ENCODE peak calls at places on chromosomes 5 and 9, in six cellular contexts. N is ovary, I is A549, H is transverse colon, V is GM12878, Z is sigmoid colon. E is an unnamed sample.

GRCh38 chr5:16492398-16493175 is 27.0 kb upstream of the ZNF622 start:
- DNase-seq in I (peak), N (no peak), H (peak), V (no peak), Z (no peak), E (no peak)

GRCh38 chr5:134029156-134029555 is 24.4 kb upstream of the VDAC1 start:
- DNase-seq in I (peak), H (no peak), V (no peak), Z (no peak), N (no peak), E (no peak)

GRCh38 chr5:131615953-131616352 is 19.1 kb downstream of the RAPGEF6 start:
- DNase-seq in Z (no peak), N (no peak), I (no peak), H (no peak), V (no peak), E (no peak)

GRCh38 chr9:81032831-81033230 is 656.5 kb downstream of the TLE1 start:
- DNase-seq in H (no peak), I (no peak), Z (no peak), V (no peak), N (no peak), E (no peak)

GRCh38 chr5:137385064-137385463 is 114.1 kb downstream of the SPOCK1 start:
- DNase-seq in H (no peak), N (no peak), I (no peak), V (no peak), Z (no peak), E (no peak)

GRCh38 chr5:159987031-159987674 is 21.8 kb upstream of the TTC1 start:
- DNase-seq in V (peak), Z (peak), H (peak), N (peak), I (peak), E (peak)

GRCh38 chr5:132227235-132227484 is 493 bp downstream of the P4HA2 start:
- DNase-seq in N (no peak), I (no peak), H (no peak), Z (no peak), V (no peak), E (no peak)

GRCh38 chr9:92481029-92481633 is 1.2 kb downstream of the ASPN start:
- DNase-seq in Z (no peak), H (no peak), N (no peak), I (no peak), V (no peak), E (no peak)

GRCh38 chr5:38858839-38859238 is 13.0 kb downstream of the OSMR start:
- DNase-seq in Z (no peak), I (no peak), N (no peak), V (no peak), H (no peak), E (no peak)

GRCh38 chr5:158499680-158499998 is 600.1 kb downstream of the EBF1 start:
- DNase-seq in Z (no peak), V (no peak), H (no peak), N (no peak), I (no peak), E (no peak)

GRCh38 chr9:35905912-35906679 is at the start of gene HRCT1:
- DNase-seq in N (peak), V (no peak), H (peak), Z (peak), I (peak), E (peak)

GRCh38 chr9:752681-753200 is 88.8 kb upstream of the DMRT1 start:
- DNase-seq in H (no peak), V (no peak), Z (peak), I (no peak), N (no peak), E (no peak)

GRCh38 chr9:130927995-130928900 is 10.8 kb downstream of the FIBCD1 start:
- DNase-seq in V (peak), I (peak), Z (no peak), H (peak), N (peak), E (no peak)

GRCh38 chr5:172459396-172460165 is 5.3 kb upstream of the SH3PXD2B start:
- DNase-seq in Z (no peak), V (no peak), I (no peak), N (no peak), H (no peak), E (no peak)

GRCh38 chr5:178280631-178281030 is 48.0 kb upstream of the PHYKPL start:
- DNase-seq in N (no peak), Z (peak), H (no peak), I (no peak), V (no peak), E (no peak)

GRCh38 chr5:7094626-7095025 is 301.3 kb upstream of the ADCY2 start:
- DNase-seq in V (no peak), I (no peak), H (no peak), N (no peak), Z (no peak), E (no peak)

GRCh38 chr5:74241751-74242140 is 398.8 kb downstream of the ENC1 start:
- DNase-seq in V (no peak), N (no peak), I (no peak), Z (no peak), H (no peak), E (no peak)

GRCh38 chr9:16458696-16459420 is 411.6 kb downstream of the BNC2 start:
- DNase-seq in V (peak), H (no peak), Z (no peak), I (no peak), N (no peak), E (no peak)

GRCh38 chr9:79266986-79267385 is 304.8 kb upstream of the TLE4 start:
- DNase-seq in Z (no peak), V (no peak), H (no peak), I (no peak), N (no peak), E (no peak)

GRCh38 chr5:42745426-42745825 is 11.2 kb upstream of the CCDC152 start:
- DNase-seq in Z (no peak), I (peak), H (peak), N (no peak), V (no peak), E (no peak)

GRCh38 chr9:74742176-74742575 is 145.5 kb downstream of the TRPM6 start:
- DNase-seq in Z (no peak), V (no peak), H (no peak), N (no peak), I (no peak), E (no peak)

GRCh38 chr5:174177531-174177930 is 132.0 kb downstream of the NSG2 start:
- DNase-seq in H (no peak), N (no peak), I (no peak), Z (no peak), V (no peak), E (no peak)

GRCh38 chr9:98970532-98971041 is 26.9 kb downstream of the COL15A1 start:
- DNase-seq in H (no peak), Z (no peak), N (no peak), V (no peak), I (no peak), E (no peak)

GRCh38 chr9:70255521-70255920 is 3.3 kb upstream of the SMC5 start:
- DNase-seq in N (no peak), H (no peak), V (no peak), I (no peak), Z (no peak), E (no peak)

DNA sequence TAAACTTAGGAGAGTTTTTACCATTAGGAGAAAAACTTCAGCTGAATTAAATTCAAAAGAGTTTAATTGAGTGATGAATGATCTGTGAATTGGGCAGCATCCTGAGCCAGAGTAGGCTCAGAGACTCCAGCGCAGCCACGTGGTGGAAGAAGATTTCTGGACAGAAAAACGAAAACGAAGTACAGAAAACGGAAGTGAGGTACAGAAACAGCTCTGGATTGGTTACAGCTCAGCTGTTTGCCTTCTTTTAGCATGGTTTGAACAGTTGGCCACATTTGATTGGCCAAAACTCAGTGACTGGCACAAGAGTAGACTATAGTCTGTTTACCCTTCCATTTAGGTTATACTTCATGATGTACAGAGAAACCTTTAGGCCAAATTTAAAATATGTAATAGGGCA is 69.2 kb upstream of the PLPP1 start:
- DNase-seq in V (no peak), Z (no peak), H (no peak), N (no peak), I (peak), E (no peak)
- H3K27ac ChIP-seq in V (no peak), Z (peak), H (peak), N (no peak), I (peak), E (peak)

DNA sequence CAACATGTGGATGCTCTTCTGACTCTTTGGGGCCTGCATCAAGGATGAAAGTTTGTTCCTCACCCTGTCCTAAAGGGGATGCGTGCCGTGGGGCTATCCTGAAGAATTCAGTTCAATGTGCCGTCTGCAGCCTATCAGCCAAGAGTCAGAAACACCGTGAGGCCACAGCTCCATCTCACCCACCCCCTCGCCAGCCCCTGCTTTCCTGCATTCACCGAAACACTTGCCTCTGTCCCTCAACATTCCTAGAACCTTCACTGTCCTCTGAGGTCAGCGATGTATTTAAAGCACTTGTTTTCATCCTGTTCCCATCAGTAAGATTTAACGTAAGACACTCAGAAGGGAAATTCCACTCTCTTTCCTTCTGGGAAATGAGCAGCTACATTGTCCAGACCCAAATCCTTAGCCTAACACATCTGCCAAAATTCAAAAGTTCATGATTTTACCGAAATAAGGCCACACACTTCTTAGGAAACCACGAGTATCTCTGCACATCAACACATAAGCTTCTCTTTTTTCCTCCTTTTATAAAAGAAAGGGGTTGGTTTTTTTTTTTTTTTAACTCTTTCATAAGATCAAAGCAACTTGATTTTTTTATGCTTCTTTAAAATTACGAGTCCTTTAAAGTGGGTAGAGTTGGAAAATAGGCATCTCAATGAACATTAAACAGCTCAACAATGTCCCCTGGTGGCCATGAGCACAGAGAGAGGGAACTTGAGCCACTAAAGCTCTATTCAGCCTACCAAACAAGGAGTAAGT is 100.7 kb downstream of the SUSD1 start:
- DNase-seq in N (peak), H (peak), V (peak), Z (peak), I (peak), E (peak)
- TF ChIP-seq EP300 in N (peak), H (peak), V (no peak), Z (peak), I (no peak), E (peak)

GRCh38 chr9:17477816-17478215 is 101.0 kb upstream of the SH3GL2 start:
- DNase-seq in N (no peak), Z (no peak), V (no peak), H (no peak), I (no peak), E (no peak)
- H3K4me3 ChIP-seq in N (no peak), Z (no peak), V (no peak), H (no peak), I (no peak), E (no peak)

GRCh38 chr9:83355729-83356128 is 182.5 kb downstream of the FRMD3 start:
- DNase-seq in V (no peak), H (no peak), Z (no peak), N (no peak), I (no peak), E (no peak)
- H3K27ac ChIP-seq in V (no peak), H (peak), Z (peak), N (no peak), I (no peak), E (no peak)

GRCh38 chr9:103410059-103410458 is 414.9 kb downstream of the CYLC2 start:
- DNase-seq in Z (no peak), V (no peak), I (no peak), H (no peak), N (no peak), E (no peak)
- TF ChIP-seq EP300 in Z (no peak), V (no peak), I (no peak), H (no peak), N (no peak), E (no peak)

E was measured in tibial nerve.